ENCODE peak calls at places on chromosomes 11 and 22, in ten cellular contexts. One of them, this sample, is unnamed.
A peak's percentile ranks its signal among the peaks of the same experiment; 100 is the strongest.

GRCh38 chr11:101187748-101188147 is 58.1 kb upstream of the PGR start:
- DNase-seq in H7: no peak
- DNase-seq in A673: no peak
- DNase-seq in cardiac fibroblast: no peak
- DNase-seq in A549: no peak
- DNase-seq in CD4-positive, CD25-positive, alpha-beta regulatory T cell: no peak
- DNase-seq in MM.1S: no peak
- DNase-seq in tibial artery: no peak
- DNase-seq in AG04450: no peak
- DNase-seq in adipocyte: no peak
- DNase-seq in this sample: no peak

GRCh38 chr11:106447631-106448191 is 370.2 kb downstream of the AASDHPPT start:
- DNase-seq in H7: no peak
- DNase-seq in A673: no peak
- DNase-seq in cardiac fibroblast: no peak
- DNase-seq in A549: no peak
- DNase-seq in CD4-positive, CD25-positive, alpha-beta regulatory T cell: no peak
- DNase-seq in MM.1S: no peak
- DNase-seq in tibial artery: peak; percentile 26
- DNase-seq in AG04450: no peak
- DNase-seq in adipocyte: no peak
- DNase-seq in this sample: no peak

GRCh38 chr11:64592234-64592615 is 1.2 kb downstream of the SLC22A12 start:
- DNase-seq in H7: peak; percentile 38
- DNase-seq in A673: no peak
- DNase-seq in cardiac fibroblast: no peak
- DNase-seq in A549: no peak
- DNase-seq in CD4-positive, CD25-positive, alpha-beta regulatory T cell: no peak
- DNase-seq in MM.1S: no peak
- DNase-seq in tibial artery: no peak
- DNase-seq in AG04450: no peak
- DNase-seq in adipocyte: no peak
- DNase-seq in this sample: no peak

GRCh38 chr11:64359712-64360402 is 895 bp downstream of the RPS6KA4 start:
- DNase-seq in H7: no peak
- DNase-seq in A673: no peak
- DNase-seq in cardiac fibroblast: no peak
- DNase-seq in A549: no peak
- DNase-seq in CD4-positive, CD25-positive, alpha-beta regulatory T cell: no peak
- DNase-seq in MM.1S: no peak
- DNase-seq in tibial artery: no peak
- DNase-seq in AG04450: no peak
- DNase-seq in adipocyte: no peak
- DNase-seq in this sample: no peak

GRCh38 chr11:113833151-113833550 is 42.2 kb downstream of the USP28 start:
- DNase-seq in H7: no peak
- DNase-seq in A673: no peak
- DNase-seq in cardiac fibroblast: no peak
- DNase-seq in A549: no peak
- DNase-seq in CD4-positive, CD25-positive, alpha-beta regulatory T cell: no peak
- DNase-seq in MM.1S: no peak
- DNase-seq in tibial artery: no peak
- DNase-seq in AG04450: no peak
- DNase-seq in adipocyte: no peak
- DNase-seq in this sample: no peak

GRCh38 chr11:26276798-26277424 is 55.0 kb upstream of the ANO3 start:
- DNase-seq in H7: peak; percentile 32
- DNase-seq in A673: peak; percentile 60
- DNase-seq in cardiac fibroblast: peak; percentile 87
- DNase-seq in A549: peak; percentile 10
- DNase-seq in CD4-positive, CD25-positive, alpha-beta regulatory T cell: peak; percentile 2
- DNase-seq in MM.1S: peak; percentile 81
- DNase-seq in tibial artery: peak; percentile 34
- DNase-seq in AG04450: peak; percentile 20
- DNase-seq in adipocyte: peak; percentile 86
- DNase-seq in this sample: peak; percentile 27

GRCh38 chr11:101043940-101044339 is 85.7 kb downstream of the PGR start:
- DNase-seq in H7: no peak
- DNase-seq in A673: no peak
- DNase-seq in cardiac fibroblast: no peak
- DNase-seq in A549: no peak
- DNase-seq in CD4-positive, CD25-positive, alpha-beta regulatory T cell: no peak
- DNase-seq in MM.1S: no peak
- DNase-seq in tibial artery: no peak
- DNase-seq in AG04450: no peak
- DNase-seq in adipocyte: no peak
- DNase-seq in this sample: no peak

GRCh38 chr11:36703055-36703404 is 105.0 kb upstream of the RAG2 start:
- DNase-seq in H7: no peak
- DNase-seq in A673: peak; percentile 37
- DNase-seq in cardiac fibroblast: no peak
- DNase-seq in A549: no peak
- DNase-seq in CD4-positive, CD25-positive, alpha-beta regulatory T cell: no peak
- DNase-seq in MM.1S: no peak
- DNase-seq in tibial artery: no peak
- DNase-seq in AG04450: no peak
- DNase-seq in adipocyte: no peak
- DNase-seq in this sample: no peak

GRCh38 chr11:115760528-115760837 is 256.3 kb upstream of the CADM1 start:
- DNase-seq in H7: no peak
- DNase-seq in A673: no peak
- DNase-seq in cardiac fibroblast: no peak
- DNase-seq in A549: no peak
- DNase-seq in CD4-positive, CD25-positive, alpha-beta regulatory T cell: no peak
- DNase-seq in MM.1S: no peak
- DNase-seq in tibial artery: no peak
- DNase-seq in AG04450: no peak
- DNase-seq in adipocyte: no peak
- DNase-seq in this sample: no peak

GRCh38 chr11:77320351-77320750 is 18.9 kb upstream of the GDPD4 start:
- DNase-seq in H7: no peak
- DNase-seq in A673: no peak
- DNase-seq in cardiac fibroblast: no peak
- DNase-seq in A549: no peak
- DNase-seq in CD4-positive, CD25-positive, alpha-beta regulatory T cell: no peak
- DNase-seq in MM.1S: no peak
- DNase-seq in tibial artery: no peak
- DNase-seq in AG04450: no peak
- DNase-seq in adipocyte: no peak
- DNase-seq in this sample: no peak

GRCh38 chr11:101439488-101439887 is 144.3 kb downstream of the TRPC6 start:
- DNase-seq in H7: peak; percentile 15
- DNase-seq in A673: peak; percentile 10
- DNase-seq in cardiac fibroblast: no peak
- DNase-seq in A549: no peak
- DNase-seq in CD4-positive, CD25-positive, alpha-beta regulatory T cell: no peak
- DNase-seq in MM.1S: no peak
- DNase-seq in tibial artery: no peak
- DNase-seq in AG04450: no peak
- DNase-seq in adipocyte: no peak
- DNase-seq in this sample: no peak

GRCh38 chr11:121394785-121395184 is 57.3 kb upstream of the SORL1 start:
- DNase-seq in H7: no peak
- DNase-seq in A673: no peak
- DNase-seq in cardiac fibroblast: no peak
- DNase-seq in A549: no peak
- DNase-seq in CD4-positive, CD25-positive, alpha-beta regulatory T cell: no peak
- DNase-seq in MM.1S: no peak
- DNase-seq in tibial artery: no peak
- DNase-seq in AG04450: no peak
- DNase-seq in adipocyte: no peak
- DNase-seq in this sample: no peak

GRCh38 chr22:36743011-36743410 is 32.9 kb downstream of the IFT27 start:
- DNase-seq in H7: peak; percentile 27
- DNase-seq in A673: no peak
- DNase-seq in cardiac fibroblast: no peak
- DNase-seq in A549: no peak
- DNase-seq in CD4-positive, CD25-positive, alpha-beta regulatory T cell: no peak
- DNase-seq in MM.1S: no peak
- DNase-seq in tibial artery: no peak
- DNase-seq in AG04450: no peak
- DNase-seq in adipocyte: no peak
- DNase-seq in this sample: no peak

GRCh38 chr11:123235687-123236261 is 40.7 kb upstream of the CLMP start:
- DNase-seq in H7: no peak
- DNase-seq in A673: no peak
- DNase-seq in cardiac fibroblast: peak; percentile 73
- DNase-seq in A549: no peak
- DNase-seq in CD4-positive, CD25-positive, alpha-beta regulatory T cell: no peak
- DNase-seq in MM.1S: no peak
- DNase-seq in tibial artery: no peak
- DNase-seq in AG04450: no peak
- DNase-seq in adipocyte: peak; percentile 65
- DNase-seq in this sample: peak; percentile 57
- H3K4me3 ChIP-seq in H7: no peak overlapping the region
- H3K4me3 ChIP-seq in A673: no peak overlapping the region
- H3K4me3 ChIP-seq in cardiac fibroblast: no peak overlapping the region
- H3K4me3 ChIP-seq in A549: no peak overlapping the region
- H3K4me3 ChIP-seq in CD4-positive, CD25-positive, alpha-beta regulatory T cell: no peak overlapping the region
- H3K4me3 ChIP-seq in MM.1S: no peak overlapping the region
- H3K4me3 ChIP-seq in tibial artery: no peak overlapping the region
- H3K4me3 ChIP-seq in AG04450: no peak overlapping the region
- H3K4me3 ChIP-seq in adipocyte: peak overlapping the region; percentile 71
- H3K4me3 ChIP-seq in this sample: no peak overlapping the region

GRCh38 chr11:45384711-45385241 is 98.6 kb upstream of the SYT13 start:
- DNase-seq in H7: peak; percentile 48
- DNase-seq in A673: no peak
- DNase-seq in cardiac fibroblast: no peak
- DNase-seq in A549: no peak
- DNase-seq in CD4-positive, CD25-positive, alpha-beta regulatory T cell: no peak
- DNase-seq in MM.1S: no peak
- DNase-seq in tibial artery: no peak
- DNase-seq in AG04450: no peak
- DNase-seq in adipocyte: no peak
- DNase-seq in this sample: no peak
- H3K4me3 ChIP-seq in H7: no peak overlapping the region
- H3K4me3 ChIP-seq in A673: no peak overlapping the region
- H3K4me3 ChIP-seq in cardiac fibroblast: no peak overlapping the region
- H3K4me3 ChIP-seq in A549: no peak overlapping the region
- H3K4me3 ChIP-seq in CD4-positive, CD25-positive, alpha-beta regulatory T cell: no peak overlapping the region
- H3K4me3 ChIP-seq in MM.1S: no peak overlapping the region
- H3K4me3 ChIP-seq in tibial artery: no peak overlapping the region
- H3K4me3 ChIP-seq in AG04450: no peak overlapping the region
- H3K4me3 ChIP-seq in adipocyte: no peak overlapping the region
- H3K4me3 ChIP-seq in this sample: no peak overlapping the region

GRCh38 chr22:42646569-42647525 is 2.3 kb downstream of the CYB5R3 start:
- DNase-seq in H7: peak; percentile 50
- DNase-seq in A673: no peak
- DNase-seq in cardiac fibroblast: no peak
- DNase-seq in A549: no peak
- DNase-seq in CD4-positive, CD25-positive, alpha-beta regulatory T cell: no peak
- DNase-seq in MM.1S: no peak
- DNase-seq in tibial artery: no peak
- DNase-seq in AG04450: no peak
- DNase-seq in adipocyte: no peak
- DNase-seq in this sample: no peak

GRCh38 chr22:42645938-42646568 is 3.1 kb downstream of the CYB5R3 start:
- DNase-seq in H7: peak; percentile 52
- DNase-seq in A673: no peak
- DNase-seq in cardiac fibroblast: no peak
- DNase-seq in A549: no peak
- DNase-seq in CD4-positive, CD25-positive, alpha-beta regulatory T cell: no peak
- DNase-seq in MM.1S: no peak
- DNase-seq in tibial artery: no peak
- DNase-seq in AG04450: no peak
- DNase-seq in adipocyte: no peak
- DNase-seq in this sample: no peak

GRCh38 chr22:42643632-42644421 is 3.4 kb upstream of the ATP5MGL start:
- DNase-seq in H7: peak; percentile 51
- DNase-seq in A673: no peak
- DNase-seq in cardiac fibroblast: no peak
- DNase-seq in A549: no peak
- DNase-seq in CD4-positive, CD25-positive, alpha-beta regulatory T cell: no peak
- DNase-seq in MM.1S: no peak
- DNase-seq in tibial artery: no peak
- DNase-seq in AG04450: no peak
- DNase-seq in adipocyte: no peak
- DNase-seq in this sample: no peak

GRCh38 chr22:42644422-42645340 is 4.3 kb upstream of the ATP5MGL start:
- DNase-seq in H7: peak; percentile 67
- DNase-seq in A673: peak; percentile 48
- DNase-seq in cardiac fibroblast: peak; percentile 39
- DNase-seq in A549: no peak
- DNase-seq in CD4-positive, CD25-positive, alpha-beta regulatory T cell: no peak
- DNase-seq in MM.1S: no peak
- DNase-seq in tibial artery: peak; percentile 70
- DNase-seq in AG04450: no peak
- DNase-seq in adipocyte: no peak
- DNase-seq in this sample: no peak

DNA sequence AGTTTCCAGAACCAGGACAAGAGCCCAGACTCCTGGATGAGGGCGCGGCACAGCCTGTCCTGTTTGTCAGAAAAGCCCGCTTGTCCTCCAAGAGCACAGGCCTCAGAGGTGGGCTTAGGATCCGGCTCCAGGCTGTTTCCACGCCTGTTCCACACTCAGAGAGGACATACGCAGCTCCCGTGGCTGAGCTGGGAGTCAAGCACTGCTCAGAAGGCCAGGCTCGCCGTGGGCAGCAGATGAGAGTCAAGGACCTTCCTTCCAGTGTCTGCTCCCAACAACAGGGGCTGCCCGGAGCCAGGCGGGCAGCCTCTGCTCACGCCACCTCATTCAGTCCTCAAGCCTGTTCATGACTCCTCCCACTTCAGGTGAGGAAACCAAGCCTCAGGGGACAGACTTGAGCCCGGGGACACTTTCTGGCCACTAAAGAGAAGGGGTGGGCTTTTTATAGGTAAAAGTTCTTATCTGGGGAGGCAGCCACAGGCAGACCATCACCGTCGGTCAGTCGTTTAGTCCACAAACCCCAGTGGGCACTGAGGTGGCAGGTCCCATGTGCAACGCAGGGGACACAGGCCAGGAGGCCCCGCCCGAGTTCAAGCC is 3.8 kb downstream of the CYB5R3 start:
- DNase-seq in H7: peak; percentile 58
- DNase-seq in A673: no peak
- DNase-seq in cardiac fibroblast: peak; percentile 35
- DNase-seq in A549: no peak
- DNase-seq in CD4-positive, CD25-positive, alpha-beta regulatory T cell: no peak
- DNase-seq in MM.1S: no peak
- DNase-seq in tibial artery: no peak
- DNase-seq in AG04450: no peak
- DNase-seq in adipocyte: no peak
- DNase-seq in this sample: no peak
- H3K4me3 ChIP-seq in H7: no peak overlapping the region
- H3K4me3 ChIP-seq in A673: no peak overlapping the region
- H3K4me3 ChIP-seq in cardiac fibroblast: no peak overlapping the region
- H3K4me3 ChIP-seq in A549: no peak overlapping the region
- H3K4me3 ChIP-seq in CD4-positive, CD25-positive, alpha-beta regulatory T cell: no peak overlapping the region
- H3K4me3 ChIP-seq in MM.1S: no peak overlapping the region
- H3K4me3 ChIP-seq in tibial artery: peak overlapping the region; percentile 99
- H3K4me3 ChIP-seq in AG04450: no peak overlapping the region
- H3K4me3 ChIP-seq in adipocyte: peak overlapping the region; percentile 90
- H3K4me3 ChIP-seq in this sample: no peak overlapping the region

DNA sequence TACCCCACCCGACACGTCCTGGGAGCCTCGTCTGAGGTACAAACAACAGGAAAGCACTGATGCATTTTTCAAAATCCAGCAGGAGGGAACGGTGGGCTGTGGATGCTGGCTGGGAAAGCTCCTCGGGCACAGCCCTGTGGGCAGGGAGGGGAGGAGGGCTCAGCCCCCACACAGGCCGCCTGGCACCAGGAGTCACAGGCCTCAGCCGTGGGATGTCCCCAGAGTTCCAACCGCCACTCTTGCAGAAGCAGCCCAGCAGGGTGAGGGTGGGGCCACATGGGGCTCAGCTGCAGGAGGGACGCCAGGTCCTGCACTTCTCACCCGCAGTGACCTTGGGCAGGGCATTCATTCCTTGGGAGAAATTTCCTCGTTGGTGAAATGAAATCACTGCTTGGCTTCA is 274.6 kb downstream of the BRD1 start:
- DNase-seq in H7: no peak
- DNase-seq in A673: no peak
- DNase-seq in cardiac fibroblast: no peak
- DNase-seq in A549: no peak
- DNase-seq in CD4-positive, CD25-positive, alpha-beta regulatory T cell: no peak
- DNase-seq in MM.1S: no peak
- DNase-seq in tibial artery: no peak
- DNase-seq in AG04450: no peak
- DNase-seq in adipocyte: no peak
- DNase-seq in this sample: no peak
- H3K4me3 ChIP-seq in H7: no peak overlapping the region
- H3K4me3 ChIP-seq in A673: no peak overlapping the region
- H3K4me3 ChIP-seq in cardiac fibroblast: no peak overlapping the region
- H3K4me3 ChIP-seq in A549: no peak overlapping the region
- H3K4me3 ChIP-seq in CD4-positive, CD25-positive, alpha-beta regulatory T cell: no peak overlapping the region
- H3K4me3 ChIP-seq in MM.1S: no peak overlapping the region
- H3K4me3 ChIP-seq in tibial artery: no peak overlapping the region
- H3K4me3 ChIP-seq in AG04450: no peak overlapping the region
- H3K4me3 ChIP-seq in adipocyte: no peak overlapping the region
- H3K4me3 ChIP-seq in this sample: no peak overlapping the region